ENCODE peak calls at places on chromosomes 16 and 17, in eight cellular contexts. B is sigmoid colon; U is stimulated activated CD8-positive, alpha-beta memory T cell treated with anti-CD3 and anti-CD28 coated beads, Interleukin-7, amount 100 ng/mL, for 48 hours; X is lower lobe of right lung; G is T follicular helper cell; Y is body of pancreas; D is psoas muscle; J is adrenal gland. P is an unnamed sample.

GRCh38 chr16:17724242-17724898 is 253.6 kb upstream of the XYLT1 start:
- DNase-seq in X (no peak), D (no peak), U (no peak), G (no peak), B (no peak), Y (no peak), J (no peak), P (no peak)

GRCh38 chr16:11049396-11050059 is 105.2 kb downstream of the CLEC16A start:
- DNase-seq in U (no peak), G (no peak), B (peak), J (no peak), Y (no peak), X (no peak), D (no peak), P (no peak)

GRCh38 chr17:70636517-70637133 is 467.3 kb downstream of the KCNJ2 start:
- DNase-seq in G (no peak), D (no peak), Y (no peak), U (no peak), X (no peak), J (no peak), B (no peak), P (no peak)

GRCh38 chr16:5459863-5460262 is 362.3 kb upstream of the EEF2KMT start:
- DNase-seq in J (no peak), Y (no peak), U (no peak), B (no peak), X (no peak), G (no peak), D (no peak), P (no peak)

GRCh38 chr16:2586901-2587480 is 49.2 kb downstream of the PDPK1 start:
- DNase-seq in U (no peak), G (no peak), Y (no peak), D (peak), X (peak), J (peak), B (no peak), P (no peak)

GRCh38 chr17:70080541-70081347 is 5.7 kb downstream of the KCNJ16 start:
- DNase-seq in U (no peak), X (no peak), J (no peak), D (no peak), G (no peak), Y (no peak), B (no peak), P (no peak)

GRCh38 chr17:4033751-4034251 is 69.6 kb upstream of the ATP2A3 start:
- DNase-seq in X (no peak), B (no peak), G (no peak), D (no peak), Y (peak), U (no peak), J (no peak), P (no peak)

GRCh38 chr16:49341706-49342105 is 31.9 kb upstream of the C16orf78 start:
- DNase-seq in D (no peak), G (no peak), X (no peak), U (no peak), Y (no peak), B (peak), J (no peak), P (no peak)

GRCh38 chr17:76909971-76910760 is 42.0 kb downstream of the MGAT5B start:
- DNase-seq in Y (peak), U (no peak), X (peak), G (no peak), D (no peak), B (no peak), J (peak), P (peak)

GRCh38 chr16:56353054-56353921 is 72.1 kb downstream of the AMFR start:
- DNase-seq in Y (no peak), X (peak), D (peak), B (peak), J (no peak), U (no peak), G (no peak), P (peak)

GRCh38 chr17:48016112-48016511 is 21.5 kb downstream of the COPZ2 start:
- DNase-seq in B (no peak), J (no peak), D (no peak), G (no peak), X (peak), U (no peak), Y (no peak), P (no peak)

GRCh38 chr16:65312795-65313194 is 190.9 kb upstream of the CDH11 start:
- DNase-seq in J (no peak), G (no peak), B (no peak), U (no peak), Y (no peak), D (no peak), X (no peak), P (no peak)

GRCh38 chr16:58510776-58511628 is 4.3 kb upstream of the SETD6 start:
- DNase-seq in B (peak), D (peak), U (no peak), Y (peak), J (no peak), G (no peak), X (peak), P (no peak)

GRCh38 chr17:147796-148740 is 10.7 kb downstream of the SCGB1C2 start:
- DNase-seq in U (no peak), Y (peak), G (no peak), X (peak), D (peak), J (peak), B (peak), P (peak)

GRCh38 chr17:16419074-16419928 is 3.9 kb downstream of the TRPV2 start:
- DNase-seq in B (peak), J (peak), G (no peak), D (peak), X (no peak), U (peak), Y (no peak), P (no peak)

GRCh38 chr17:8537734-8538133 is 92.8 kb downstream of the MYH10 start:
- DNase-seq in J (no peak), G (no peak), U (no peak), D (no peak), B (no peak), X (no peak), Y (no peak), P (no peak)

GRCh38 chr16:68539704-68540370 is 746 bp downstream of the ZFP90 start:
- DNase-seq in B (no peak), G (no peak), J (no peak), U (no peak), X (no peak), D (no peak), Y (no peak), P (no peak)

GRCh38 chr17:79657861-79658810 is 47.3 kb upstream of the RBFOX3 start:
- DNase-seq in B (peak), X (no peak), G (no peak), U (no peak), J (no peak), D (no peak), Y (no peak), P (no peak)

GRCh38 chr17:7651097-7651958 is 602 bp downstream of the ATP1B2 start:
- DNase-seq in X (no peak), J (no peak), Y (no peak), B (no peak), U (no peak), G (no peak), D (no peak), P (peak)

P was measured in left ventricle myocardium superior.